ENCODE peak calls at places on chromosome 12, in seven cellular contexts. One of them, this sample, is unnamed.

GRCh38 chr12:31702047-31702446 is 26.8 kb downstream of the AMN1 start:
- DNase-seq in left lung: no peak
- DNase-seq in CD8-positive, alpha-beta T cell: no peak
- DNase-seq in AG10803: peak
- DNase-seq in cardiac fibroblast: peak
- DNase-seq in natural killer cell: no peak
- DNase-seq in ovary: no peak
- DNase-seq in this sample: no peak

GRCh38 chr12:12474931-12475485 is 87.7 kb downstream of the DUSP16 start:
- DNase-seq in left lung: no peak
- DNase-seq in CD8-positive, alpha-beta T cell: peak
- DNase-seq in AG10803: no peak
- DNase-seq in cardiac fibroblast: peak
- DNase-seq in natural killer cell: no peak
- DNase-seq in ovary: no peak
- DNase-seq in this sample: no peak

GRCh38 chr12:27548301-27549199 is 24.5 kb downstream of the PPFIBP1 start:
- DNase-seq in left lung: no peak
- DNase-seq in CD8-positive, alpha-beta T cell: no peak
- DNase-seq in AG10803: no peak
- DNase-seq in cardiac fibroblast: no peak
- DNase-seq in natural killer cell: no peak
- DNase-seq in ovary: no peak
- DNase-seq in this sample: no peak

GRCh38 chr12:21337959-21338704 is 3.4 kb upstream of the SLCO1A2 start:
- DNase-seq in left lung: no peak
- DNase-seq in CD8-positive, alpha-beta T cell: no peak
- DNase-seq in AG10803: no peak
- DNase-seq in cardiac fibroblast: no peak
- DNase-seq in natural killer cell: no peak
- DNase-seq in ovary: no peak
- DNase-seq in this sample: no peak

GRCh38 chr12:43029971-43030370 is 440.4 kb upstream of the PRICKLE1 start:
- DNase-seq in left lung: no peak
- DNase-seq in CD8-positive, alpha-beta T cell: no peak
- DNase-seq in AG10803: no peak
- DNase-seq in cardiac fibroblast: no peak
- DNase-seq in natural killer cell: no peak
- DNase-seq in ovary: no peak
- DNase-seq in this sample: no peak

GRCh38 chr12:30843211-30843610 is 83.3 kb upstream of the TSPAN11 start:
- DNase-seq in left lung: no peak
- DNase-seq in CD8-positive, alpha-beta T cell: no peak
- DNase-seq in AG10803: no peak
- DNase-seq in cardiac fibroblast: no peak
- DNase-seq in natural killer cell: no peak
- DNase-seq in ovary: no peak
- DNase-seq in this sample: no peak

GRCh38 chr12:13404631-13405473 is 208.3 kb downstream of the EMP1 start:
- DNase-seq in left lung: no peak
- DNase-seq in CD8-positive, alpha-beta T cell: no peak
- DNase-seq in AG10803: no peak
- DNase-seq in cardiac fibroblast: no peak
- DNase-seq in natural killer cell: no peak
- DNase-seq in ovary: no peak
- DNase-seq in this sample: no peak

GRCh38 chr12:127355061-127355820 is 911.7 kb upstream of the TMEM132C start:
- DNase-seq in left lung: no peak
- DNase-seq in CD8-positive, alpha-beta T cell: no peak
- DNase-seq in AG10803: peak
- DNase-seq in cardiac fibroblast: no peak
- DNase-seq in natural killer cell: no peak
- DNase-seq in ovary: no peak
- DNase-seq in this sample: no peak

GRCh38 chr12:22882559-22882958 is 257.6 kb downstream of the ETNK1 start:
- DNase-seq in left lung: no peak
- DNase-seq in CD8-positive, alpha-beta T cell: no peak
- DNase-seq in AG10803: no peak
- DNase-seq in cardiac fibroblast: no peak
- DNase-seq in natural killer cell: no peak
- DNase-seq in ovary: no peak
- DNase-seq in this sample: no peak

GRCh38 chr12:50271724-50272247 is 11.5 kb downstream of the LIMA1 start:
- DNase-seq in left lung: no peak
- DNase-seq in CD8-positive, alpha-beta T cell: no peak
- DNase-seq in AG10803: peak
- DNase-seq in cardiac fibroblast: peak
- DNase-seq in natural killer cell: no peak
- DNase-seq in ovary: no peak
- DNase-seq in this sample: no peak

GRCh38 chr12:6699989-6700645 is 498 bp downstream of the PIANP start:
- DNase-seq in left lung: no peak
- DNase-seq in CD8-positive, alpha-beta T cell: no peak
- DNase-seq in AG10803: no peak
- DNase-seq in cardiac fibroblast: no peak
- DNase-seq in natural killer cell: no peak
- DNase-seq in ovary: peak
- DNase-seq in this sample: no peak

GRCh38 chr12:65882504-65882903 is 58.2 kb downstream of the HMGA2 start:
- DNase-seq in left lung: no peak
- DNase-seq in CD8-positive, alpha-beta T cell: no peak
- DNase-seq in AG10803: peak
- DNase-seq in cardiac fibroblast: no peak
- DNase-seq in natural killer cell: no peak
- DNase-seq in ovary: no peak
- DNase-seq in this sample: no peak

GRCh38 chr12:70719672-70720420 is 82.6 kb upstream of the PTPRB start:
- DNase-seq in left lung: peak
- DNase-seq in CD8-positive, alpha-beta T cell: peak
- DNase-seq in AG10803: peak
- DNase-seq in cardiac fibroblast: peak
- DNase-seq in natural killer cell: peak
- DNase-seq in ovary: no peak
- DNase-seq in this sample: no peak

GRCh38 chr12:56120158-56120846 is 2.2 kb downstream of the ZC3H10 start:
- DNase-seq in left lung: no peak
- DNase-seq in CD8-positive, alpha-beta T cell: no peak
- DNase-seq in AG10803: no peak
- DNase-seq in cardiac fibroblast: no peak
- DNase-seq in natural killer cell: no peak
- DNase-seq in ovary: peak
- DNase-seq in this sample: no peak

GRCh38 chr12:128825845-128826244 is 2.1 kb upstream of the SLC15A4 start:
- DNase-seq in left lung: no peak
- DNase-seq in CD8-positive, alpha-beta T cell: no peak
- DNase-seq in AG10803: no peak
- DNase-seq in cardiac fibroblast: no peak
- DNase-seq in natural killer cell: no peak
- DNase-seq in ovary: no peak
- DNase-seq in this sample: no peak

GRCh38 chr12:132596016-132596415 is 14.4 kb downstream of the LRCOL1 start:
- DNase-seq in left lung: no peak
- DNase-seq in CD8-positive, alpha-beta T cell: no peak
- DNase-seq in AG10803: peak
- DNase-seq in cardiac fibroblast: peak
- DNase-seq in natural killer cell: no peak
- DNase-seq in ovary: no peak
- DNase-seq in this sample: no peak

GRCh38 chr12:47990351-47991105 is 13.7 kb downstream of the COL2A1 start:
- DNase-seq in left lung: no peak
- DNase-seq in CD8-positive, alpha-beta T cell: peak
- DNase-seq in AG10803: no peak
- DNase-seq in cardiac fibroblast: peak
- DNase-seq in natural killer cell: no peak
- DNase-seq in ovary: no peak
- DNase-seq in this sample: no peak

GRCh38 chr12:94193623-94194022 is 45.2 kb downstream of the PLXNC1 start:
- DNase-seq in left lung: no peak
- DNase-seq in CD8-positive, alpha-beta T cell: no peak
- DNase-seq in AG10803: no peak
- DNase-seq in cardiac fibroblast: no peak
- DNase-seq in natural killer cell: no peak
- DNase-seq in ovary: no peak
- DNase-seq in this sample: no peak

GRCh38 chr12:117032593-117033381 is 66.4 kb downstream of the TESC start:
- DNase-seq in left lung: peak
- DNase-seq in CD8-positive, alpha-beta T cell: no peak
- DNase-seq in AG10803: peak
- DNase-seq in cardiac fibroblast: peak
- DNase-seq in natural killer cell: no peak
- DNase-seq in ovary: peak
- DNase-seq in this sample: no peak

GRCh38 chr12:76768566-76768965 is 4.7 kb downstream of the ZDHHC17 start:
- DNase-seq in left lung: no peak
- DNase-seq in CD8-positive, alpha-beta T cell: no peak
- DNase-seq in AG10803: no peak
- DNase-seq in cardiac fibroblast: no peak
- DNase-seq in natural killer cell: no peak
- DNase-seq in ovary: no peak
- DNase-seq in this sample: no peak

GRCh38 chr12:42261708-42262107 is 23.7 kb upstream of the YAF2 start:
- DNase-seq in left lung: no peak
- DNase-seq in CD8-positive, alpha-beta T cell: no peak
- DNase-seq in AG10803: no peak
- DNase-seq in cardiac fibroblast: no peak
- DNase-seq in natural killer cell: no peak
- DNase-seq in ovary: no peak
- DNase-seq in this sample: no peak

GRCh38 chr12:4228122-4228580 is 45.4 kb upstream of the CCND2 start:
- DNase-seq in left lung: no peak
- DNase-seq in CD8-positive, alpha-beta T cell: peak
- DNase-seq in AG10803: no peak
- DNase-seq in cardiac fibroblast: no peak
- DNase-seq in natural killer cell: no peak
- DNase-seq in ovary: no peak
- DNase-seq in this sample: peak

GRCh38 chr12:32230607-32230982 is 123.9 kb downstream of the BICD1 start:
- DNase-seq in left lung: no peak
- DNase-seq in CD8-positive, alpha-beta T cell: no peak
- DNase-seq in AG10803: no peak
- DNase-seq in cardiac fibroblast: no peak
- DNase-seq in natural killer cell: no peak
- DNase-seq in ovary: no peak
- DNase-seq in this sample: no peak

GRCh38 chr12:71849109-71849851 is 9.7 kb downstream of the TBC1D15 start:
- DNase-seq in left lung: no peak
- DNase-seq in CD8-positive, alpha-beta T cell: no peak
- DNase-seq in AG10803: no peak
- DNase-seq in cardiac fibroblast: no peak
- DNase-seq in natural killer cell: no peak
- DNase-seq in ovary: no peak
- DNase-seq in this sample: no peak

GRCh38 chr12:71848212-71848611 is 8.7 kb downstream of the TBC1D15 start:
- DNase-seq in left lung: no peak
- DNase-seq in CD8-positive, alpha-beta T cell: no peak
- DNase-seq in AG10803: no peak
- DNase-seq in cardiac fibroblast: no peak
- DNase-seq in natural killer cell: no peak
- DNase-seq in ovary: no peak
- DNase-seq in this sample: no peak

GRCh38 chr12:71846322-71846940 is 6.9 kb downstream of the TBC1D15 start:
- DNase-seq in left lung: no peak
- DNase-seq in CD8-positive, alpha-beta T cell: no peak
- DNase-seq in AG10803: peak
- DNase-seq in cardiac fibroblast: peak
- DNase-seq in natural killer cell: no peak
- DNase-seq in ovary: no peak
- DNase-seq in this sample: no peak
- TF ChIP-seq CTCF in left lung: peak
- TF ChIP-seq CTCF in CD8-positive, alpha-beta T cell: peak
- TF ChIP-seq CTCF in AG10803: peak
- TF ChIP-seq CTCF in cardiac fibroblast: peak
- TF ChIP-seq CTCF in natural killer cell: peak
- TF ChIP-seq CTCF in ovary: no peak
- TF ChIP-seq CTCF in this sample: peak

DNA sequence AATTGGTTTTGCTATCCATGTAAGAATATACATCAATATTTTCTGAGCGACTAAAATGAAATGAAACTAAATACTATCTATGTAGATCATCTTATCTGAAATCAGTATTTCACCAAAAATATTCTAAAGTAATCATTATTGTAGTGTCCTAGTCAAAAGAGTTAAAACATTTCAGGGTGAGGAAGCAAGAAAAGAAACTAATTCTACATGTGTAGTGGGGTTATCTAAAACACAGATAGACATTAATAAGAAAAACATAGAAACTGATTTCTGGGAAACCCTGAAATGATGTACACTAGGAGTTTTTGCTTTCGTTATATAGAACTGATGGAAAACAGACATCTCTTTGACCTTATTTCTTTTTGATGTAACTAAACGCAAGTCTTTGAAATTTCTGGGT is 257.9 kb downstream of the SSPN start:
- DNase-seq in left lung: no peak
- DNase-seq in CD8-positive, alpha-beta T cell: no peak
- DNase-seq in AG10803: no peak
- DNase-seq in cardiac fibroblast: no peak
- DNase-seq in natural killer cell: no peak
- DNase-seq in ovary: no peak
- DNase-seq in this sample: no peak
- TF ChIP-seq CTCF in left lung: no peak
- TF ChIP-seq CTCF in CD8-positive, alpha-beta T cell: no peak
- TF ChIP-seq CTCF in AG10803: no peak
- TF ChIP-seq CTCF in cardiac fibroblast: no peak
- TF ChIP-seq CTCF in natural killer cell: no peak
- TF ChIP-seq CTCF in ovary: no peak
- TF ChIP-seq CTCF in this sample: no peak

DNA sequence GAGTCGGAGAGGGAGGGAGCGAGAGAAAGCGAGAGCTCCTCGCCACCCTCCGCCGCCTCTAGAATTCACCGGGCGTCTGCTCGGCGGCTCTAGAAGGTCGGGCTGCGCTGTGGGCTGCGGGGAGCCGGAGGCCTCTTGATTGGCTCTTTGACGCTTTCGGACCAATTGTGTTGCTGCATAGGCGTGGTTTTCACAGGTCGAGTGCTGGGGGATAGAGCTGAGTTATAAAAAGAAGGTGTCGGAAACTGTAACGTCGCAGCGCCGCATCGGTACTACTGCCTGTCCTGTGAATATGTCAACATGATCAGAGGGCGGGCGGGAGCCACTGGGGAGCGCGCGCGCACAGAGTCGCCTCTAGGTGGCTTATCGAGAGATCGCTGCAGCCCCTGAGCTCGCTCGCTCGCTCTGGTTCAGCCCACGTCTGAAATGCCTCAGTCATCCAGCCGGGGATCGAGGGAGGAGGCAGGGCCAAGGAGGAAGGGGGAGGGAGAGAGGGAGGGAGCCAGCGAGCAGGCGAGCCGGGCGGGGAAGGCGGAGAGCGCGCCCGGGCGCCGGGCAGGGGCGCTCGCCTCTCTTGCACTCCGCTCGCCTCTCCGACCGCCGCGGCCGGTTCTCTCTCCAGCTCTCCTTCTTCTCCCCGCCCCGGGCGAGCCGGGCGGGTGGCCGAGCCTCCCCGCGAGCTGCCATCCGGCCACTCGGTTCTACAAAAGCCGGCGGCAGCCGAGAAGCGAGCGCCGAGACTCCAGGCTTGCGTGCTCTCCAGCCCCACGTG is at the start of gene TBX3:
- DNase-seq in left lung: peak
- DNase-seq in CD8-positive, alpha-beta T cell: peak
- DNase-seq in AG10803: peak
- DNase-seq in cardiac fibroblast: peak
- DNase-seq in natural killer cell: no peak
- DNase-seq in ovary: peak
- DNase-seq in this sample: peak
- TF ChIP-seq CTCF in left lung: peak
- TF ChIP-seq CTCF in CD8-positive, alpha-beta T cell: no peak
- TF ChIP-seq CTCF in AG10803: peak
- TF ChIP-seq CTCF in cardiac fibroblast: peak
- TF ChIP-seq CTCF in natural killer cell: no peak
- TF ChIP-seq CTCF in ovary: peak
- TF ChIP-seq CTCF in this sample: peak

GRCh38 chr12:122133192-122133950 is 40.6 kb downstream of the IL31 start:
- DNase-seq in left lung: no peak
- DNase-seq in CD8-positive, alpha-beta T cell: no peak
- DNase-seq in AG10803: no peak
- DNase-seq in cardiac fibroblast: no peak
- DNase-seq in natural killer cell: no peak
- DNase-seq in ovary: no peak
- DNase-seq in this sample: no peak
- TF ChIP-seq CTCF in left lung: no peak
- TF ChIP-seq CTCF in CD8-positive, alpha-beta T cell: no peak
- TF ChIP-seq CTCF in AG10803: no peak
- TF ChIP-seq CTCF in cardiac fibroblast: no peak
- TF ChIP-seq CTCF in natural killer cell: no peak
- TF ChIP-seq CTCF in ovary: no peak
- TF ChIP-seq CTCF in this sample: no peak

This sample was measured in type B pancreatic cell.